ENCODE peak calls at places on chromosome 1, in eight cellular contexts. R is kidney; W is astrocyte of the spinal cord; S is colonic mucosa; B is testis; H is GM06990; P is dorsolateral prefrontal cortex; I is CD8-positive, alpha-beta T cell. J is an unnamed sample.

GRCh38 chr1:54479251-54479650 is 68.8 kb upstream of the ACOT11 start:
- DNase-seq in R (no peak), W (no peak), S (no peak), B (peak; percentile 79), H (no peak), P (no peak), I (no peak), J (no peak)

GRCh38 chr1:156804026-156804425 is 12.6 kb downstream of the SH2D2A start:
- DNase-seq in R (no peak), W (no peak), S (no peak), B (no peak), H (no peak), P (no peak), I (no peak), J (no peak)

GRCh38 chr1:53413175-53414001 is 45.8 kb upstream of the DMRTB1 start:
- DNase-seq in R (no peak), W (peak; percentile 89), S (no peak), B (no peak), H (peak; percentile 51), P (peak; percentile 16), I (peak; percentile 44), J (peak; percentile 72)

GRCh38 chr1:36553591-36554417 is 71.1 kb upstream of the CSF3R start:
- DNase-seq in R (peak; percentile 84), W (peak; percentile 9), S (peak; percentile 62), B (peak; percentile 87), H (peak; percentile 29), P (peak; percentile 53), I (peak; percentile 49), J (peak; percentile 65)

GRCh38 chr1:29638281-29638680 is 402.0 kb downstream of the PTPRU start:
- DNase-seq in R (no peak), W (no peak), S (no peak), B (no peak), H (no peak), P (no peak), I (no peak), J (no peak)

GRCh38 chr1:61083014-61083798 is 845 bp downstream of the NFIA start:
- DNase-seq in R (peak; percentile 79), W (no peak), S (no peak), B (peak; percentile 35), H (no peak), P (peak; percentile 31), I (peak; percentile 6), J (no peak)

GRCh38 chr1:182279724-182280506 is 111.7 kb downstream of the GLUL start:
- DNase-seq in R (no peak), W (no peak), S (no peak), B (peak; percentile 62), H (no peak), P (peak; percentile 87), I (no peak), J (no peak)

GRCh38 chr1:117631361-117631760 is 25.5 kb downstream of the TENT5C start:
- DNase-seq in R (no peak), W (no peak), S (no peak), B (no peak), H (no peak), P (no peak), I (no peak), J (peak; percentile 57)

GRCh38 chr1:116769561-116769977 is 15.3 kb downstream of the CD2 start:
- DNase-seq in R (no peak), W (peak; percentile 67), S (no peak), B (no peak), H (peak; percentile 32), P (no peak), I (no peak), J (peak; percentile 90)

GRCh38 chr1:157948547-157949152 is 44.8 kb upstream of the KIRREL1 start:
- DNase-seq in R (no peak), W (peak; percentile 33), S (peak; percentile 42), B (peak; percentile 59), H (no peak), P (no peak), I (no peak), J (peak; percentile 46)

GRCh38 chr1:156689035-156689959 is 12.1 kb upstream of the NES start:
- DNase-seq in R (peak; percentile 90), W (peak; percentile 79), S (peak; percentile 72), B (peak; percentile 89), H (peak; percentile 62), P (peak; percentile 66), I (peak; percentile 59), J (peak; percentile 83)

GRCh38 chr1:210905944-210906453 is 227.9 kb downstream of the KCNH1 start:
- DNase-seq in R (no peak), W (no peak), S (no peak), B (no peak), H (no peak), P (no peak), I (no peak), J (peak; percentile 7)

GRCh38 chr1:27135920-27136551 is 18.9 kb downstream of the SLC9A1 start:
- DNase-seq in R (no peak), W (no peak), S (no peak), B (no peak), H (peak; percentile 52), P (no peak), I (no peak), J (peak; percentile 49)

GRCh38 chr1:220772846-220773245 is 13.9 kb upstream of the MTARC1 start:
- DNase-seq in R (no peak), W (no peak), S (no peak), B (no peak), H (no peak), P (no peak), I (no peak), J (peak; percentile 52)

GRCh38 chr1:156725683-156726280 is 2.5 kb upstream of the METTL25B start:
- DNase-seq in R (peak; percentile 94), W (peak; percentile 87), S (peak; percentile 92), B (peak; percentile 95), H (peak; percentile 75), P (peak; percentile 81), I (peak; percentile 62), J (peak; percentile 92)

GRCh38 chr1:40003156-40004093 is 37.1 kb upstream of the CAP1 start:
- DNase-seq in R (no peak), W (no peak), S (no peak), B (no peak), H (peak; percentile 57), P (no peak), I (no peak), J (peak; percentile 82)

GRCh38 chr1:150696590-150696989 is 364 bp downstream of the GOLPH3L start:
- DNase-seq in R (no peak), W (no peak), S (no peak), B (no peak), H (no peak), P (no peak), I (no peak), J (no peak)
- H3K4me3 ChIP-seq in R (peak overlapping the region; percentile 96), W (peak overlapping the region; percentile 85), S (peak overlapping the region; percentile 48), B (peak overlapping the region; percentile 59), H (peak overlapping the region; percentile 97), P (peak overlapping the region; percentile 78), I (peak overlapping the region; percentile 88), J (peak overlapping the region; percentile 97)

GRCh38 chr1:237677979-237678378 is 212.7 kb downstream of the ZP4 start:
- DNase-seq in R (no peak), W (peak; percentile 34), S (no peak), B (no peak), H (no peak), P (no peak), I (no peak), J (peak; percentile 11)
- TF ChIP-seq CTCF in R (peak; percentile 8), W (no peak), S (no peak), B (no peak), H (no peak), P (peak; percentile 42), I (no peak), J (no peak)

DNA sequence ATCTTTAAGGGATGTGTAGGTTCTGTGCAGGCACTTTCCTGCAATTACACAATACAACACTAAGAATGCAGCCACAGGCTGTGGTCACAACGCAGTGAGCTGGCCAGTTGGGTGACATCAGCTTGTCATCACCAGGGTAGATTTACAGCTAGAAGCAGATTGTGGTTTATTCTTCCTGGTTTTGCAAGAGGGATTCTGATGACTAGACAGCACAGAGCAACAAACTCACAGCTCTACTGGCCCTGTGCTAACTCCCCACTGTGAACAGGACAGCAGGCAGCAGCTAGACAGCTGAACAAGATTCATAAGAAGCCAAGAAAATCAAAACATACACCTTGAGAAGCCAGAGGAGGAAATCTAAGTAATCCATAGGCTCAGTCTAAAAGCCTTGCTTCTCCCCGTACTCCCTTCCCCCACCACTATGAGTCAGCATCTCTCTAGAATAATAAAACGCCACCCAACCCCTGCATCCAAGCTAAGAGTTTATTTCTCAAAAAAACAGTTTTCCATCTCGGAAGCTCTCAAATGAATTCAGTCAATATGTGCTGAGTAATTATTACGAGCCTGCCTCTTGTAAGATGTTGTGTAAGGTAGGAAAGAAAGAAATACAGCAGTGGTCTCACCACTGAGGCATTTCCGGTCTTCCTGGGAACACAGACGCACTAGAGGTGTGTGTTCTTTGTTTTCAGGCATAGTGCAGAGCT is 162.8 kb downstream of the NTPCR start:
- DNase-seq in R (peak; percentile 81), W (peak; percentile 99), S (peak; percentile 52), B (peak; percentile 32), H (peak; percentile 14), P (peak; percentile 35), I (no peak), J (peak; percentile 40)
- H3K4me3 ChIP-seq in R (no peak overlapping the region), W (peak overlapping the region; percentile 1), S (no peak overlapping the region), B (no peak overlapping the region), H (no peak overlapping the region), P (peak overlapping the region; percentile 8), I (no peak overlapping the region), J (no peak overlapping the region)

GRCh38 chr1:20344738-20345137 is 54.1 kb downstream of the VWA5B1 start:
- DNase-seq in R (no peak), W (no peak), S (no peak), B (no peak), H (no peak), P (no peak), I (no peak), J (no peak)
- TF ChIP-seq CTCF in R (no peak), W (no peak), S (no peak), B (no peak), H (no peak), P (no peak), I (no peak), J (no peak)

DNA sequence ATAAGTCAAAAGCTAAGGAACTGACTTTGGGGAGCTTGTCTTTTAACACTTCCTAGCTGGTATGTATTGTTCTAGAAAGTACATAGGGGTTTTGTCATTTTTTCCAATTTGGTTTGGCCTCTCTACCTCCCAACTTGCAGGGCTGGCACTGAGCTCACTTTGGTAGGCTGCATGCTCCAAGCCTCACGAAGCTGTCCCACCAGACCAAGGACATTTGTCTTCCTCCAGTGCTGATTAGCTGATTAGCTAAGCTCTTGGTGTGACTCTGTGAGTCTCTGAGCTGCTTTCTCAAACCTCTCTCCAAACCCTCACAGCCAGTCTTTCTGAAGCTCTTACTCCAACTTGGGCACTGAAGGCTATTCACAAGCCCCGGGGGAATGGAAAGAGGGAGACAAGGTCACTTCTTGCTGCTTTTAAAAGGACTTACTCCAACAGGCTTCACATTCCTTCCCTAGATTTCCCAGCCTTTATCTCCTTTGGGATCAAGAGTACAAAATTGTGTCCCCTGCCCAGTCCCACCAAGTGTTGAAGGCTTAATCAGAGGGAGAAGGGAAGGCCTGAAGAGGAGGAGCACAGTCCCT is 880 bp upstream of the CFAP45 start:
- DNase-seq in R (no peak), W (no peak), S (no peak), B (no peak), H (no peak), P (no peak), I (no peak), J (no peak)
- H3K4me3 ChIP-seq in R (no peak overlapping the region), W (no peak overlapping the region), S (no peak overlapping the region), B (no peak overlapping the region), H (no peak overlapping the region), P (no peak overlapping the region), I (no peak overlapping the region), J (no peak overlapping the region)

J was measured in GM12865.